ENCODE peak calls at places on chromosomes 11 and 22, in ten cellular contexts. One of them, this sample, is unnamed.
A peak's percentile ranks its signal among the peaks of the same experiment; 100 is the strongest.

GRCh38 chr11:72599325-72600117 is 74.7 kb downstream of the PDE2A start:
- DNase-seq in AG04450: no peak
- DNase-seq in endothelial cell: no peak
- DNase-seq in cardiac fibroblast: no peak
- DNase-seq in hepatocyte: no peak
- DNase-seq in bronchial epithelial cell: no peak
- DNase-seq in IMR-90: no peak
- DNase-seq in A549: no peak
- DNase-seq in GM13977: no peak
- DNase-seq in AG09309: no peak
- DNase-seq in this sample: no peak

GRCh38 chr22:23218867-23219251 is 38.5 kb downstream of the BCR start:
- DNase-seq in AG04450: no peak
- DNase-seq in endothelial cell: no peak
- DNase-seq in cardiac fibroblast: peak; percentile 77
- DNase-seq in hepatocyte: peak; percentile 73
- DNase-seq in bronchial epithelial cell: no peak
- DNase-seq in IMR-90: peak; percentile 62
- DNase-seq in A549: no peak
- DNase-seq in GM13977: no peak
- DNase-seq in AG09309: no peak
- DNase-seq in this sample: peak; percentile 40

GRCh38 chr11:848988-849824 is 6.6 kb downstream of the TSPAN4 start:
- DNase-seq in AG04450: no peak
- DNase-seq in endothelial cell: peak; percentile 54
- DNase-seq in cardiac fibroblast: no peak
- DNase-seq in hepatocyte: peak; percentile 58
- DNase-seq in bronchial epithelial cell: no peak
- DNase-seq in IMR-90: no peak
- DNase-seq in A549: no peak
- DNase-seq in GM13977: peak; percentile 91
- DNase-seq in AG09309: no peak
- DNase-seq in this sample: peak; percentile 52

GRCh38 chr22:40484906-40485660 is 114.7 kb downstream of the SGSM3 start:
- DNase-seq in AG04450: no peak
- DNase-seq in endothelial cell: no peak
- DNase-seq in cardiac fibroblast: peak; percentile 51
- DNase-seq in hepatocyte: no peak
- DNase-seq in bronchial epithelial cell: no peak
- DNase-seq in IMR-90: peak; percentile 47
- DNase-seq in A549: no peak
- DNase-seq in GM13977: no peak
- DNase-seq in AG09309: no peak
- DNase-seq in this sample: no peak

GRCh38 chr11:134404485-134405341 is 7.3 kb downstream of the B3GAT1 start:
- DNase-seq in AG04450: no peak
- DNase-seq in endothelial cell: no peak
- DNase-seq in cardiac fibroblast: no peak
- DNase-seq in hepatocyte: no peak
- DNase-seq in bronchial epithelial cell: no peak
- DNase-seq in IMR-90: no peak
- DNase-seq in A549: no peak
- DNase-seq in GM13977: no peak
- DNase-seq in AG09309: no peak
- DNase-seq in this sample: no peak

GRCh38 chr11:336666-337002 is 16.0 kb upstream of the IFITM3 start:
- DNase-seq in AG04450: no peak
- DNase-seq in endothelial cell: no peak
- DNase-seq in cardiac fibroblast: no peak
- DNase-seq in hepatocyte: no peak
- DNase-seq in bronchial epithelial cell: no peak
- DNase-seq in IMR-90: no peak
- DNase-seq in A549: no peak
- DNase-seq in GM13977: no peak
- DNase-seq in AG09309: no peak
- DNase-seq in this sample: no peak

GRCh38 chr11:83924987-83925542 is 638.9 kb upstream of the CCDC90B start:
- DNase-seq in AG04450: no peak
- DNase-seq in endothelial cell: no peak
- DNase-seq in cardiac fibroblast: no peak
- DNase-seq in hepatocyte: no peak
- DNase-seq in bronchial epithelial cell: no peak
- DNase-seq in IMR-90: no peak
- DNase-seq in A549: no peak
- DNase-seq in GM13977: no peak
- DNase-seq in AG09309: no peak
- DNase-seq in this sample: no peak

GRCh38 chr11:134971381-134971780 is 559.3 kb upstream of the B3GAT1 start:
- DNase-seq in AG04450: no peak
- DNase-seq in endothelial cell: no peak
- DNase-seq in cardiac fibroblast: no peak
- DNase-seq in hepatocyte: no peak
- DNase-seq in bronchial epithelial cell: no peak
- DNase-seq in IMR-90: no peak
- DNase-seq in A549: no peak
- DNase-seq in GM13977: no peak
- DNase-seq in AG09309: no peak
- DNase-seq in this sample: no peak

GRCh38 chr11:10413268-10413667 is 41.8 kb upstream of the AMPD3 start:
- DNase-seq in AG04450: no peak
- DNase-seq in endothelial cell: no peak
- DNase-seq in cardiac fibroblast: no peak
- DNase-seq in hepatocyte: no peak
- DNase-seq in bronchial epithelial cell: peak; percentile 35
- DNase-seq in IMR-90: peak; percentile 22
- DNase-seq in A549: no peak
- DNase-seq in GM13977: no peak
- DNase-seq in AG09309: no peak
- DNase-seq in this sample: peak; percentile 72

GRCh38 chr11:34335801-34336200 is 22.0 kb downstream of the ABTB2 start:
- DNase-seq in AG04450: no peak
- DNase-seq in endothelial cell: no peak
- DNase-seq in cardiac fibroblast: no peak
- DNase-seq in hepatocyte: no peak
- DNase-seq in bronchial epithelial cell: no peak
- DNase-seq in IMR-90: no peak
- DNase-seq in A549: no peak
- DNase-seq in GM13977: no peak
- DNase-seq in AG09309: no peak
- DNase-seq in this sample: no peak

GRCh38 chr11:46393231-46393616 is 1.6 kb upstream of the CHRM4 start:
- DNase-seq in AG04450: no peak
- DNase-seq in endothelial cell: no peak
- DNase-seq in cardiac fibroblast: no peak
- DNase-seq in hepatocyte: no peak
- DNase-seq in bronchial epithelial cell: no peak
- DNase-seq in IMR-90: no peak
- DNase-seq in A549: no peak
- DNase-seq in GM13977: no peak
- DNase-seq in AG09309: no peak
- DNase-seq in this sample: no peak

GRCh38 chr11:46391186-46391577 is 394 bp downstream of the CHRM4 start:
- DNase-seq in AG04450: no peak
- DNase-seq in endothelial cell: no peak
- DNase-seq in cardiac fibroblast: no peak
- DNase-seq in hepatocyte: no peak
- DNase-seq in bronchial epithelial cell: no peak
- DNase-seq in IMR-90: no peak
- DNase-seq in A549: no peak
- DNase-seq in GM13977: peak; percentile 60
- DNase-seq in AG09309: no peak
- DNase-seq in this sample: no peak

GRCh38 chr11:46393759-46394158 is 2.2 kb upstream of the CHRM4 start:
- DNase-seq in AG04450: no peak
- DNase-seq in endothelial cell: no peak
- DNase-seq in cardiac fibroblast: no peak
- DNase-seq in hepatocyte: no peak
- DNase-seq in bronchial epithelial cell: no peak
- DNase-seq in IMR-90: no peak
- DNase-seq in A549: no peak
- DNase-seq in GM13977: no peak
- DNase-seq in AG09309: no peak
- DNase-seq in this sample: no peak

GRCh38 chr11:46391578-46392420 is at the start of gene CHRM4:
- DNase-seq in AG04450: no peak
- DNase-seq in endothelial cell: peak; percentile 64
- DNase-seq in cardiac fibroblast: peak; percentile 39
- DNase-seq in hepatocyte: peak; percentile 76
- DNase-seq in bronchial epithelial cell: no peak
- DNase-seq in IMR-90: peak; percentile 45
- DNase-seq in A549: peak; percentile 80
- DNase-seq in GM13977: peak; percentile 89
- DNase-seq in AG09309: no peak
- DNase-seq in this sample: peak; percentile 36

GRCh38 chr11:46392421-46393230 is 1.1 kb upstream of the CHRM4 start:
- DNase-seq in AG04450: peak; percentile 48
- DNase-seq in endothelial cell: peak; percentile 90
- DNase-seq in cardiac fibroblast: peak; percentile 83
- DNase-seq in hepatocyte: peak; percentile 94
- DNase-seq in bronchial epithelial cell: peak; percentile 42
- DNase-seq in IMR-90: peak; percentile 72
- DNase-seq in A549: peak; percentile 87
- DNase-seq in GM13977: peak; percentile 98
- DNase-seq in AG09309: peak; percentile 17
- DNase-seq in this sample: peak; percentile 81
- TF ChIP-seq CTCF in AG04450: no peak
- TF ChIP-seq CTCF in endothelial cell: no peak
- TF ChIP-seq CTCF in cardiac fibroblast: no peak
- TF ChIP-seq CTCF in hepatocyte: no peak
- TF ChIP-seq CTCF in bronchial epithelial cell: no peak
- TF ChIP-seq CTCF in IMR-90: no peak
- TF ChIP-seq CTCF in A549: no peak
- TF ChIP-seq CTCF in GM13977: no peak
- TF ChIP-seq CTCF in AG09309: no peak
- TF ChIP-seq CTCF in this sample: no peak

GRCh38 chr22:17201285-17201945 is 17.8 kb downstream of the ADA2 start:
- DNase-seq in AG04450: no peak
- DNase-seq in endothelial cell: no peak
- DNase-seq in cardiac fibroblast: peak; percentile 22
- DNase-seq in hepatocyte: peak; percentile 35
- DNase-seq in bronchial epithelial cell: no peak
- DNase-seq in IMR-90: peak; percentile 18
- DNase-seq in A549: no peak
- DNase-seq in GM13977: no peak
- DNase-seq in AG09309: no peak
- DNase-seq in this sample: no peak

GRCh38 chr22:17205432-17205831 is 13.8 kb downstream of the ADA2 start:
- DNase-seq in AG04450: no peak
- DNase-seq in endothelial cell: no peak
- DNase-seq in cardiac fibroblast: peak; percentile 12
- DNase-seq in hepatocyte: no peak
- DNase-seq in bronchial epithelial cell: no peak
- DNase-seq in IMR-90: no peak
- DNase-seq in A549: no peak
- DNase-seq in GM13977: no peak
- DNase-seq in AG09309: no peak
- DNase-seq in this sample: no peak
- TF ChIP-seq CTCF in AG04450: no peak
- TF ChIP-seq CTCF in endothelial cell: no peak
- TF ChIP-seq CTCF in cardiac fibroblast: no peak
- TF ChIP-seq CTCF in hepatocyte: no peak
- TF ChIP-seq CTCF in bronchial epithelial cell: no peak
- TF ChIP-seq CTCF in IMR-90: no peak
- TF ChIP-seq CTCF in A549: no peak
- TF ChIP-seq CTCF in GM13977: peak; percentile 21
- TF ChIP-seq CTCF in AG09309: no peak
- TF ChIP-seq CTCF in this sample: peak; percentile 16

GRCh38 chr22:50694099-50694498 is 21.5 kb downstream of the SHANK3 start:
- DNase-seq in AG04450: no peak
- DNase-seq in endothelial cell: no peak
- DNase-seq in cardiac fibroblast: no peak
- DNase-seq in hepatocyte: no peak
- DNase-seq in bronchial epithelial cell: peak; percentile 28
- DNase-seq in IMR-90: peak; percentile 25
- DNase-seq in A549: no peak
- DNase-seq in GM13977: no peak
- DNase-seq in AG09309: no peak
- DNase-seq in this sample: peak; percentile 20
- TF ChIP-seq CTCF in AG04450: no peak
- TF ChIP-seq CTCF in endothelial cell: no peak
- TF ChIP-seq CTCF in cardiac fibroblast: no peak
- TF ChIP-seq CTCF in hepatocyte: no peak
- TF ChIP-seq CTCF in bronchial epithelial cell: no peak
- TF ChIP-seq CTCF in IMR-90: no peak
- TF ChIP-seq CTCF in A549: no peak
- TF ChIP-seq CTCF in GM13977: no peak
- TF ChIP-seq CTCF in AG09309: no peak
- TF ChIP-seq CTCF in this sample: no peak

DNA sequence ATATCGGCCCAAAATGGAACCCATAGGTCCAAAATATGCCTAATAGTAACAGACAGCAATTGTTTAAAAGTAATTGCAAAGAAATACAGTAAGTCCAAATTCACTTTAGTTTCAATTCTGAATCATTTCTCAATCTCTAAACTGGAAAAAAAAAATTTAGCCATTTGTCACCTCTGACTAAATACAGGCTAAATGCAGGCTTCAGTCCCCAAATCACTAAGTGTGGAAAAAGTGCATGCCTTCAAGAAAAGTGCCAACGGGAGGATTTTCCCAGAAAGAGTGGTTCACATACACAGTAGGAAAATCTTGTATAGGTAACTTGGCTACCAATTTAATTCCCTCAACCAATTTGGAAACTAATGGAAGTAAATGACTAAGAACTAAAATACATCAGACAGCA is 35.7 kb downstream of the SIK3 start:
- DNase-seq in AG04450: no peak
- DNase-seq in endothelial cell: no peak
- DNase-seq in cardiac fibroblast: no peak
- DNase-seq in hepatocyte: no peak
- DNase-seq in bronchial epithelial cell: no peak
- DNase-seq in IMR-90: no peak
- DNase-seq in A549: no peak
- DNase-seq in GM13977: no peak
- DNase-seq in AG09309: no peak
- DNase-seq in this sample: peak; percentile 21
- TF ChIP-seq CTCF in AG04450: no peak
- TF ChIP-seq CTCF in endothelial cell: no peak
- TF ChIP-seq CTCF in cardiac fibroblast: no peak
- TF ChIP-seq CTCF in hepatocyte: no peak
- TF ChIP-seq CTCF in bronchial epithelial cell: no peak
- TF ChIP-seq CTCF in IMR-90: no peak
- TF ChIP-seq CTCF in A549: no peak
- TF ChIP-seq CTCF in GM13977: no peak
- TF ChIP-seq CTCF in AG09309: no peak
- TF ChIP-seq CTCF in this sample: no peak

GRCh38 chr11:131504199-131504949 is 134.0 kb downstream of the NTM start:
- DNase-seq in AG04450: no peak
- DNase-seq in endothelial cell: peak; percentile 44
- DNase-seq in cardiac fibroblast: peak; percentile 23
- DNase-seq in hepatocyte: peak; percentile 20
- DNase-seq in bronchial epithelial cell: peak; percentile 18
- DNase-seq in IMR-90: no peak
- DNase-seq in A549: peak; percentile 4
- DNase-seq in GM13977: no peak
- DNase-seq in AG09309: no peak
- DNase-seq in this sample: no peak
- TF ChIP-seq CTCF in AG04450: no peak
- TF ChIP-seq CTCF in endothelial cell: no peak
- TF ChIP-seq CTCF in cardiac fibroblast: no peak
- TF ChIP-seq CTCF in hepatocyte: peak; percentile 34
- TF ChIP-seq CTCF in bronchial epithelial cell: peak; percentile 49
- TF ChIP-seq CTCF in IMR-90: no peak
- TF ChIP-seq CTCF in A549: no peak
- TF ChIP-seq CTCF in GM13977: peak; percentile 11
- TF ChIP-seq CTCF in AG09309: no peak
- TF ChIP-seq CTCF in this sample: no peak